ENCODE peak calls at places on chromosome 2, in nine cellular contexts. P, M, R, U, V, H, T, K and B are unnamed samples.

GRCh38 chr2:40433739-40434138 is 18.2 kb downstream of the SLC8A1 start:
- DNase-seq in P (no peak), M (no peak), R (no peak), U (no peak), V (no peak), H (no peak), T (no peak), K (no peak), B (no peak)

GRCh38 chr2:33322099-33322498 is 154.3 kb upstream of the RASGRP3 start:
- DNase-seq in P (no peak), M (no peak), R (no peak), U (no peak), V (peak; percentile 59), H (peak; percentile 51), T (peak; percentile 80), K (no peak), B (no peak)

GRCh38 chr2:6986251-6986893 is 69.2 kb downstream of the RNF144A start:
- DNase-seq in P (peak; percentile 76), M (peak; percentile 88), R (peak; percentile 81), U (no peak), V (no peak), H (no peak), T (no peak), K (no peak), B (no peak)

GRCh38 chr2:163348843-163349395 is 386.9 kb downstream of the FIGN start:
- DNase-seq in P (no peak), M (peak; percentile 42), R (peak; percentile 56), U (no peak), V (no peak), H (no peak), T (peak; percentile 80), K (peak; percentile 19), B (no peak)

GRCh38 chr2:28356095-28356911 is 36.4 kb upstream of the FOSL2 start:
- DNase-seq in P (peak; percentile 69), M (peak; percentile 40), R (no peak), U (peak; percentile 98), V (peak; percentile 96), H (peak; percentile 94), T (peak; percentile 91), K (peak; percentile 89), B (peak; percentile 96)

GRCh38 chr2:219912530-219912929 is 285.1 kb downstream of the SLC4A3 start:
- DNase-seq in P (no peak), M (peak; percentile 51), R (no peak), U (no peak), V (no peak), H (peak; percentile 58), T (peak; percentile 62), K (no peak), B (no peak)

GRCh38 chr2:227043981-227044380 is 120.0 kb downstream of the COL4A4 start:
- DNase-seq in P (no peak), M (no peak), R (no peak), U (no peak), V (no peak), H (no peak), T (no peak), K (no peak), B (no peak)

GRCh38 chr2:111918383-111918806 is 20.0 kb downstream of the MERTK start:
- DNase-seq in P (no peak), M (no peak), R (no peak), U (no peak), V (no peak), H (no peak), T (peak; percentile 97), K (no peak), B (no peak)

GRCh38 chr2:40844353-40845277 is 392.7 kb upstream of the SLC8A1 start:
- DNase-seq in P (peak; percentile 43), M (peak; percentile 57), R (no peak), U (no peak), V (no peak), H (no peak), T (no peak), K (no peak), B (no peak)

GRCh38 chr2:170276926-170277571 is 99.1 kb downstream of the MYO3B start:
- DNase-seq in P (no peak), M (no peak), R (no peak), U (no peak), V (no peak), H (no peak), T (no peak), K (no peak), B (no peak)

GRCh38 chr2:109284816-109285215 is 155.8 kb downstream of the SH3RF3 start:
- DNase-seq in P (no peak), M (no peak), R (no peak), U (no peak), V (peak; percentile 48), H (no peak), T (peak; percentile 79), K (no peak), B (peak; percentile 69)

GRCh38 chr2:219073413-219074129 is 12.8 kb upstream of the IHH start:
- DNase-seq in P (peak; percentile 42), M (peak; percentile 87), R (peak; percentile 49), U (no peak), V (no peak), H (no peak), T (peak; percentile 72), K (peak; percentile 68), B (no peak)

GRCh38 chr2:227817940-227818568 is 4.4 kb downstream of the CCL20 start:
- DNase-seq in P (peak; percentile 97), M (peak; percentile 10), R (no peak), U (peak; percentile 98), V (peak; percentile 97), H (no peak), T (peak; percentile 100), K (peak; percentile 84), B (peak; percentile 73)

GRCh38 chr2:127305985-127306585 is 12.1 kb upstream of the ERCC3 start:
- DNase-seq in P (no peak), M (no peak), R (no peak), U (no peak), V (no peak), H (no peak), T (no peak), K (no peak), B (no peak)

GRCh38 chr2:133192028-133192427 is 376.2 kb downstream of the NCKAP5 start:
- DNase-seq in P (no peak), M (no peak), R (no peak), U (no peak), V (no peak), H (no peak), T (no peak), K (no peak), B (no peak)

GRCh38 chr2:111058264-111058663 is 62.5 kb upstream of the BCL2L11 start:
- DNase-seq in P (no peak), M (no peak), R (no peak), U (no peak), V (no peak), H (no peak), T (no peak), K (no peak), B (no peak)

GRCh38 chr2:206143451-206143850 is 15.8 kb downstream of the NDUFS1 start:
- DNase-seq in P (no peak), M (no peak), R (no peak), U (no peak), V (no peak), H (no peak), T (no peak), K (no peak), B (no peak)

GRCh38 chr2:233217892-233218377 is 33.5 kb upstream of the ATG16L1 start:
- DNase-seq in P (no peak), M (no peak), R (no peak), U (no peak), V (no peak), H (no peak), T (no peak), K (no peak), B (no peak)

GRCh38 chr2:234091883-234092282 is 41.4 kb downstream of the SPP2 start:
- DNase-seq in P (no peak), M (no peak), R (no peak), U (no peak), V (no peak), H (no peak), T (no peak), K (no peak), B (no peak)

GRCh38 chr2:186426153-186427016 is 59.7 kb upstream of the ZC3H15 start:
- DNase-seq in P (no peak), M (no peak), R (no peak), U (no peak), V (no peak), H (no peak), T (no peak), K (no peak), B (no peak)

GRCh38 chr2:77397763-77398162 is 124.4 kb downstream of the LRRTM4 start:
- DNase-seq in P (no peak), M (no peak), R (no peak), U (no peak), V (no peak), H (no peak), T (no peak), K (no peak), B (no peak)

GRCh38 chr2:206113148-206113547 is 27.2 kb upstream of the INO80D start:
- DNase-seq in P (no peak), M (no peak), R (no peak), U (no peak), V (no peak), H (no peak), T (peak; percentile 45), K (no peak), B (no peak)

DNA sequence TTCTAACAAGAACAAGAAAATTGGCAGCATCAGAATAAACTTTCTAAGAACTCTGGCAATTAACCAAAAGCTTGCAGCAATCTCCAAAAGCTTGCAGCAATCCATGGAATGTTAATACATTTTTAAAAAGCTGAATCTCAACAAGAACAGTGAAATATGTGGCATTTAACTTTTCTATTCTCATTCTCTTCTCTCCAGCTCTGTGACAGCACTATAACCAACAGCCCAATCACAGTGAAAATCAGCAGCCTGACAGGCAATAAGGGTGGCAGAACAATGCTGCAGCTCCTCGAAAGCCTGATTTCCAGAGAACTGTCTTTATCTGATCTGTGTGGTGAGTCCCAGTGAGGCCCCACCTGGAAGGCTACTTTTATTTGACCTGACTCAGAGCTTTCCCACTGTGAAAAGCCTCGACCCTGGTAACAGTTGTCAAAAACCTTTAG is 60.0 kb downstream of the TMEM131 start:
- DNase-seq in P (no peak), M (peak; percentile 45), R (peak; percentile 11), U (no peak), V (no peak), H (no peak), T (peak; percentile 72), K (no peak), B (no peak)
- H3K4me3 ChIP-seq in P (no peak overlapping the region), M (peak overlapping the region; percentile 17), R (no peak overlapping the region), U (no peak overlapping the region), V (no peak overlapping the region), H (no peak overlapping the region), T (no peak overlapping the region), K (no peak overlapping the region), B (no peak overlapping the region)

GRCh38 chr2:162211747-162212146 is 31.5 kb downstream of the FAP start:
- DNase-seq in P (no peak), M (no peak), R (no peak), U (no peak), V (no peak), H (no peak), T (no peak), K (no peak), B (no peak)
- H3K4me1 ChIP-seq in P (no peaks in the 10 kb centered on the region), M (no peaks in the 10 kb centered on the region), R (no peaks in the 10 kb centered on the region), U (peaks cover 4% of the 10 kb centered on the region), V (no peaks in the 10 kb centered on the region), H (no peaks in the 10 kb centered on the region), T (peaks cover 4% of the 10 kb centered on the region), K (no peaks in the 10 kb centered on the region), B (peaks cover 3% of the 10 kb centered on the region)

GRCh38 chr2:176140130-176140519 is 10.6 kb downstream of the HOXD8 start:
- DNase-seq in P (no peak), M (no peak), R (no peak), U (no peak), V (no peak), H (peak; percentile 72), T (no peak), K (no peak), B (no peak)
- H3K4me3 ChIP-seq in P (peak overlapping the region; percentile 51), M (peak overlapping the region; percentile 51), R (peak overlapping the region; percentile 50), U (peak overlapping the region; percentile 53), V (peak overlapping the region; percentile 14), H (peak overlapping the region; percentile 53), T (peak overlapping the region; percentile 50), K (peak overlapping the region; percentile 46), B (peak overlapping the region; percentile 63)

GRCh38 chr2:64220906-64221659 is 76.9 kb upstream of the PELI1 start:
- DNase-seq in P (no peak), M (no peak), R (no peak), U (no peak), V (no peak), H (no peak), T (no peak), K (no peak), B (no peak)
- H3K4me1 ChIP-seq in P (peaks cover 6% of the 10 kb centered on the region), M (no peaks in the 10 kb centered on the region), R (peaks cover 2% of the 10 kb centered on the region), U (peaks cover 6% of the 10 kb centered on the region), V (no peaks in the 10 kb centered on the region), H (no peaks in the 10 kb centered on the region), T (no peaks in the 10 kb centered on the region), K (peaks cover 6% of the 10 kb centered on the region), B (peaks cover 39% of the 10 kb centered on the region)